ENCODE peak calls at places on chromosome 12, in nine cellular contexts. M, C, Y, X, H, D, O, S and L are unnamed samples.

GRCh38 chr12:22409071-22409951 is 74.8 kb upstream of the ST8SIA1 start:
- DNase-seq in M (no peak), C (no peak), Y (peak; percentile 1), X (no peak), H (no peak), D (no peak), O (peak; percentile 61), S (no peak), L (no peak)

GRCh38 chr12:43856932-43857331 is 21.1 kb downstream of the TMEM117 start:
- DNase-seq in M (no peak), C (peak; percentile 60), Y (no peak), X (no peak), H (no peak), D (no peak), O (no peak), S (no peak), L (no peak)

GRCh38 chr12:50365709-50366406 is 30.6 kb downstream of the FAM186A start:
- DNase-seq in M (no peak), C (no peak), Y (no peak), X (no peak), H (no peak), D (no peak), O (no peak), S (no peak), L (no peak)

GRCh38 chr12:121829250-121829918 is 25.6 kb downstream of the SETD1B start:
- DNase-seq in M (no peak), C (peak; percentile 50), Y (no peak), X (no peak), H (no peak), D (no peak), O (no peak), S (no peak), L (no peak)

GRCh38 chr12:34625116-34625515 is 602.8 kb downstream of the ALG10 start:
- DNase-seq in M (no peak), C (peak; percentile 13), Y (no peak), X (no peak), H (no peak), D (no peak), O (no peak), S (no peak), L (no peak)

GRCh38 chr12:103877288-103877687 is 36.3 kb upstream of the NT5DC3 start:
- DNase-seq in M (no peak), C (no peak), Y (no peak), X (no peak), H (no peak), D (no peak), O (no peak), S (no peak), L (no peak)

GRCh38 chr12:124497039-124497438 is 70.4 kb downstream of the NCOR2 start:
- DNase-seq in M (no peak), C (no peak), Y (peak; percentile 82), X (no peak), H (peak; percentile 71), D (no peak), O (no peak), S (no peak), L (no peak)

GRCh38 chr12:113196996-113197395 is 11.5 kb downstream of the RITA1 start:
- DNase-seq in M (no peak), C (peak; percentile 56), Y (peak; percentile 90), X (peak; percentile 67), H (peak; percentile 85), D (peak; percentile 79), O (no peak), S (no peak), L (peak; percentile 80)

GRCh38 chr12:132566551-132567131 is 43.7 kb downstream of the LRCOL1 start:
- DNase-seq in M (no peak), C (no peak), Y (no peak), X (no peak), H (no peak), D (no peak), O (no peak), S (no peak), L (no peak)

GRCh38 chr12:108906971-108907370 is 27.1 kb downstream of the DAO start:
- DNase-seq in M (no peak), C (no peak), Y (no peak), X (no peak), H (no peak), D (no peak), O (no peak), S (no peak), L (no peak)

GRCh38 chr12:117284160-117284559 is 77.3 kb downstream of the NOS1 start:
- DNase-seq in M (no peak), C (peak; percentile 8), Y (no peak), X (peak; percentile 31), H (no peak), D (no peak), O (no peak), S (no peak), L (no peak)

GRCh38 chr12:101839324-101840283 is 8.8 kb upstream of the GNPTAB start:
- DNase-seq in M (no peak), C (peak; percentile 42), Y (peak; percentile 80), X (peak; percentile 48), H (peak; percentile 70), D (peak; percentile 87), O (no peak), S (no peak), L (peak; percentile 53)

GRCh38 chr12:4857472-4858291 is 52.0 kb upstream of the KCNA1 start:
- DNase-seq in M (peak; percentile 66), C (peak; percentile 95), Y (peak; percentile 74), X (peak; percentile 49), H (peak; percentile 67), D (peak; percentile 80), O (peak; percentile 34), S (peak; percentile 8), L (peak; percentile 81)

GRCh38 chr12:52436000-52436827 is 2.0 kb upstream of the KRT75 start:
- DNase-seq in M (no peak), C (no peak), Y (peak; percentile 62), X (peak; percentile 91), H (no peak), D (no peak), O (no peak), S (no peak), L (no peak)

GRCh38 chr12:386651-387050 is 2.5 kb downstream of the KDM5A start:
- DNase-seq in M (no peak), C (no peak), Y (peak; percentile 31), X (no peak), H (peak; percentile 25), D (no peak), O (no peak), S (no peak), L (no peak)

GRCh38 chr12:39095636-39096330 is 190.4 kb upstream of the CPNE8 start:
- DNase-seq in M (no peak), C (no peak), Y (no peak), X (no peak), H (no peak), D (no peak), O (no peak), S (no peak), L (no peak)

GRCh38 chr12:95790025-95790911 is at the start of gene NTN4:
- DNase-seq in M (peak; percentile 65), C (peak; percentile 34), Y (peak; percentile 39), X (peak; percentile 52), H (no peak), D (peak; percentile 63), O (no peak), S (no peak), L (peak; percentile 19)

GRCh38 chr12:120132863-120133385 is 16.4 kb upstream of the RAB35 start:
- DNase-seq in M (no peak), C (no peak), Y (no peak), X (no peak), H (no peak), D (no peak), O (peak; percentile 92), S (no peak), L (no peak)

GRCh38 chr12:121958521-121959240 is 40.3 kb downstream of the CFAP251 start:
- DNase-seq in M (no peak), C (peak; percentile 78), Y (peak; percentile 15), X (no peak), H (peak; percentile 55), D (no peak), O (no peak), S (no peak), L (no peak)

GRCh38 chr12:54220567-54220966 is 31.8 kb upstream of the SMUG1 start:
- DNase-seq in M (no peak), C (no peak), Y (no peak), X (no peak), H (no peak), D (no peak), O (no peak), S (no peak), L (no peak)

GRCh38 chr12:113204806-113205205 is 16.5 kb upstream of the TPCN1 start:
- DNase-seq in M (no peak), C (no peak), Y (peak; percentile 38), X (no peak), H (no peak), D (no peak), O (no peak), S (no peak), L (no peak)

GRCh38 chr12:51421266-51421884 is 3.3 kb upstream of the SLC4A8 start:
- DNase-seq in M (no peak), C (peak; percentile 31), Y (peak; percentile 82), X (peak; percentile 24), H (peak; percentile 75), D (peak; percentile 66), O (no peak), S (peak; percentile 24), L (peak; percentile 71)

GRCh38 chr12:10031771-10032175 is 1.3 kb downstream of the CLEC9A start:
- DNase-seq in M (no peak), C (no peak), Y (peak; percentile 64), X (no peak), H (peak; percentile 48), D (no peak), O (no peak), S (peak; percentile 80), L (peak; percentile 48)

GRCh38 chr12:1822699-1823098 is 2.3 kb downstream of the LRTM2 start:
- DNase-seq in M (no peak), C (no peak), Y (no peak), X (no peak), H (no peak), D (no peak), O (no peak), S (no peak), L (no peak)

GRCh38 chr12:50589650-50590435 is 85.1 kb downstream of the DIP2B start:
- DNase-seq in M (no peak), C (no peak), Y (peak; percentile 90), X (no peak), H (peak; percentile 48), D (no peak), O (no peak), S (peak; percentile 72), L (peak; percentile 36)

GRCh38 chr12:115667116-115667515 is 610.4 kb downstream of the MED13L start:
- DNase-seq in M (no peak), C (no peak), Y (no peak), X (no peak), H (no peak), D (no peak), O (no peak), S (no peak), L (no peak)

GRCh38 chr12:71551529-71551928 is 111.9 kb downstream of the LGR5 start:
- DNase-seq in M (no peak), C (peak; percentile 40), Y (peak; percentile 65), X (no peak), H (peak; percentile 48), D (no peak), O (no peak), S (peak; percentile 20), L (peak; percentile 10)

GRCh38 chr12:105378821-105379400 is 48.4 kb downstream of the C12orf75 start:
- DNase-seq in M (no peak), C (peak; percentile 15), Y (peak; percentile 16), X (no peak), H (peak; percentile 14), D (no peak), O (no peak), S (no peak), L (peak; percentile 21)

GRCh38 chr12:49295087-49296001 is at the start of gene PRPH:
- DNase-seq in M (no peak), C (no peak), Y (no peak), X (no peak), H (no peak), D (no peak), O (no peak), S (no peak), L (no peak)

GRCh38 chr12:81296556-81297305 is 218.9 kb downstream of the ACSS3 start:
- DNase-seq in M (no peak), C (no peak), Y (peak; percentile 36), X (no peak), H (peak; percentile 30), D (no peak), O (no peak), S (no peak), L (no peak)

GRCh38 chr12:3073438-3074255 is 3.5 kb upstream of the TSPAN9 start:
- DNase-seq in M (peak; percentile 85), C (peak; percentile 46), Y (peak; percentile 91), X (peak; percentile 75), H (peak; percentile 90), D (peak; percentile 87), O (peak; percentile 37), S (peak; percentile 56), L (peak; percentile 95)